ENCODE peak calls at places on chromosomes 6 and 20, in nine cellular contexts. M is WERI-Rb-1, I is brain microvascular endothelial cell, Z is amygdala, D is kidney tubule cell, Y is renal cortical epithelial cell, U is MV-4-11, N is iPS-NIHi11, V is nucleus accumbens. W is an unnamed sample.

GRCh38 chr6:27168108-27168507 is 79.4 kb upstream of the PRSS16 start:
- DNase-seq in Y (no peak), I (no peak), V (no peak), Z (no peak), N (no peak), M (no peak), D (no peak), U (no peak), W (no peak)

GRCh38 chr6:4889701-4890100 is 113.5 kb downstream of the CDYL start:
- DNase-seq in U (peak), Y (no peak), V (no peak), D (no peak), N (peak), Z (no peak), I (no peak), M (no peak), W (no peak)

GRCh38 chr6:16776394-16777017 is 15.2 kb upstream of the ATXN1 start:
- DNase-seq in U (no peak), N (no peak), V (no peak), M (no peak), Y (peak), D (no peak), Z (no peak), I (no peak), W (no peak)

GRCh38 chr6:153231048-153231635 is 100.1 kb upstream of the RGS17 start:
- DNase-seq in N (peak), V (peak), D (peak), U (peak), Z (peak), M (peak), Y (peak), I (peak), W (no peak)

GRCh38 chr6:63504777-63505384 is 67.4 kb upstream of the LOC128125822 start:
- DNase-seq in Y (peak), V (no peak), U (no peak), D (peak), Z (no peak), N (no peak), I (no peak), M (no peak), W (no peak)

GRCh38 chr6:48641544-48641943 is 530.5 kb upstream of the PTCHD4 start:
- DNase-seq in N (no peak), D (peak), I (peak), M (no peak), Z (no peak), U (no peak), V (no peak), Y (peak), W (no peak)

GRCh38 chr6:87308970-87309369 is 13.4 kb upstream of the SMIM8 start:
- DNase-seq in V (no peak), U (no peak), N (no peak), M (no peak), I (no peak), D (peak), Y (peak), Z (no peak), W (no peak)

GRCh38 chr6:149891259-149891658 is 6.7 kb downstream of the RAET1E start:
- DNase-seq in M (no peak), V (no peak), N (no peak), D (no peak), I (no peak), Z (no peak), U (no peak), Y (no peak), W (no peak)

GRCh38 chr20:46351357-46352058 is 43.2 kb upstream of the CDH22 start:
- DNase-seq in U (peak), Z (no peak), D (peak), V (no peak), I (no peak), M (peak), Y (no peak), N (no peak), W (no peak)

GRCh38 chr6:4322846-4323309 is 187.5 kb upstream of the ECI2 start:
- DNase-seq in I (peak), Z (no peak), D (peak), N (no peak), Y (peak), U (no peak), V (no peak), M (no peak), W (peak)

GRCh38 chr20:17633221-17633849 is 48.7 kb downstream of the RRBP1 start:
- DNase-seq in V (no peak), N (no peak), D (no peak), Z (no peak), Y (no peak), M (no peak), U (no peak), I (no peak), W (no peak)

GRCh38 chr6:163814494-163815364 is 400.2 kb downstream of the QKI start:
- DNase-seq in Y (peak), D (peak), N (no peak), I (peak), Z (no peak), U (peak), V (no peak), M (no peak), W (peak)

GRCh38 chr20:29299811-29300578 is 1957.5 kb upstream of the DEFB115 start:
- DNase-seq in D (no peak), V (no peak), N (no peak), M (no peak), Z (no peak), Y (no peak), I (no peak), U (no peak), W (no peak)

GRCh38 chr20:8133816-8134451 is 1.9 kb downstream of the PLCB1 start:
- DNase-seq in Z (no peak), M (peak), V (no peak), I (no peak), D (no peak), U (no peak), Y (no peak), N (no peak), W (no peak)

GRCh38 chr20:278607-279571 is 11.7 kb downstream of the C20orf96 start:
- DNase-seq in M (no peak), I (no peak), D (no peak), V (no peak), Y (no peak), U (no peak), N (peak), Z (no peak), W (no peak)

GRCh38 chr20:10805764-10806163 is 132.0 kb upstream of the JAG1 start:
- DNase-seq in U (no peak), I (no peak), D (no peak), V (no peak), Y (no peak), M (no peak), N (no peak), Z (no peak), W (no peak)

GRCh38 chr6:53721766-53722165 is 56.2 kb upstream of the KLHL31 start:
- DNase-seq in U (no peak), M (no peak), V (no peak), N (no peak), D (no peak), I (no peak), Z (no peak), Y (no peak), W (no peak)

GRCh38 chr6:159801935-159802334 is 1.9 kb downstream of the PNLDC1 start:
- DNase-seq in N (no peak), U (peak), Z (no peak), D (no peak), V (no peak), I (no peak), Y (no peak), M (no peak), W (no peak)

GRCh38 chr20:32674362-32674789 is 635 bp upstream of the C20orf203 start:
- DNase-seq in N (peak), M (peak), V (no peak), Y (peak), U (peak), Z (no peak), I (peak), D (peak), W (no peak)

GRCh38 chr6:136037885-136038460 is 186.5 kb downstream of the PDE7B start:
- DNase-seq in Z (no peak), U (no peak), N (no peak), Y (peak), V (peak), I (no peak), M (no peak), D (peak), W (no peak)

GRCh38 chr20:57803718-57804005 is 93.8 kb upstream of the PMEPA1 start:
- DNase-seq in N (no peak), U (no peak), M (no peak), Z (no peak), Y (no peak), V (no peak), D (no peak), I (no peak), W (no peak)

GRCh38 chr20:8646026-8646425 is 422.9 kb upstream of the PLCB4 start:
- DNase-seq in M (no peak), N (no peak), Y (no peak), U (no peak), D (peak), Z (no peak), V (no peak), I (no peak), W (no peak)

GRCh38 chr6:45619994-45620471 is 242.3 kb upstream of the SUPT3H start:
- DNase-seq in Y (peak), M (no peak), Z (no peak), U (peak), I (peak), N (no peak), V (no peak), D (peak), W (no peak)

GRCh38 chr6:20056350-20056992 is 155.8 kb downstream of the MBOAT1 start:
- DNase-seq in U (peak), V (no peak), I (peak), Z (no peak), N (peak), M (peak), Y (peak), D (peak), W (no peak)

GRCh38 chr6:52049252-52050050 is 38.0 kb downstream of the PKHD1 start:
- DNase-seq in I (peak), V (no peak), M (no peak), Y (peak), D (peak), N (peak), Z (no peak), U (peak), W (no peak)

GRCh38 chr6:154960299-154960796 is 34.8 kb upstream of the TIAM2 start:
- DNase-seq in N (no peak), V (no peak), Z (no peak), U (no peak), Y (peak), I (no peak), M (no peak), D (peak), W (no peak)

GRCh38 chr6:624979-625378 is 31.9 kb downstream of the HUS1B start:
- DNase-seq in M (no peak), V (peak), I (peak), N (peak), U (no peak), Z (no peak), Y (peak), D (no peak), W (no peak)